ENCODE peak calls at places on chromosome 17, in seven cellular contexts. One of them, this sample, is unnamed.

GRCh38 chr17:4480929-4481898 is 17.5 kb upstream of the SPNS2 start:
- DNase-seq in amygdala: no peak
- DNase-seq in substantia nigra: no peak
- DNase-seq in Daoy: no peak
- DNase-seq in NCI-H2081: no peak
- DNase-seq in cardiac fibroblast: no peak
- DNase-seq in CD8-positive, alpha-beta memory T cell: peak; percentile 24
- DNase-seq in this sample: no peak

GRCh38 chr17:41413982-41414381 is 10.4 kb downstream of the KRT37 start:
- DNase-seq in amygdala: no peak
- DNase-seq in substantia nigra: no peak
- DNase-seq in NCI-H2081: no peak
- DNase-seq in CD8-positive, alpha-beta memory T cell: no peak
- DNase-seq in Daoy: no peak
- DNase-seq in cardiac fibroblast: no peak
- DNase-seq in this sample: no peak

GRCh38 chr17:11564483-11565380 is 33.5 kb upstream of the DNAH9 start:
- DNase-seq in cardiac fibroblast: no peak
- DNase-seq in CD8-positive, alpha-beta memory T cell: no peak
- DNase-seq in substantia nigra: peak; percentile 5
- DNase-seq in NCI-H2081: no peak
- DNase-seq in amygdala: no peak
- DNase-seq in Daoy: no peak
- DNase-seq in this sample: no peak

GRCh38 chr17:77380411-77381184 is 239.8 kb downstream of the SEC14L1 start:
- DNase-seq in amygdala: no peak
- DNase-seq in NCI-H2081: no peak
- DNase-seq in Daoy: no peak
- DNase-seq in substantia nigra: no peak
- DNase-seq in cardiac fibroblast: no peak
- DNase-seq in CD8-positive, alpha-beta memory T cell: no peak
- DNase-seq in this sample: no peak

GRCh38 chr17:55660171-55660886 is 62.3 kb downstream of the TMEM100 start:
- DNase-seq in CD8-positive, alpha-beta memory T cell: no peak
- DNase-seq in amygdala: no peak
- DNase-seq in substantia nigra: no peak
- DNase-seq in NCI-H2081: no peak
- DNase-seq in Daoy: no peak
- DNase-seq in cardiac fibroblast: no peak
- DNase-seq in this sample: no peak

GRCh38 chr17:40616592-40616991 is 31.0 kb downstream of the SMARCE1 start:
- DNase-seq in NCI-H2081: no peak
- DNase-seq in cardiac fibroblast: no peak
- DNase-seq in substantia nigra: no peak
- DNase-seq in Daoy: no peak
- DNase-seq in amygdala: no peak
- DNase-seq in CD8-positive, alpha-beta memory T cell: no peak
- DNase-seq in this sample: no peak

GRCh38 chr17:17545031-17545820 is 46.3 kb downstream of the PEMT start:
- DNase-seq in cardiac fibroblast: peak; percentile 71
- DNase-seq in Daoy: no peak
- DNase-seq in amygdala: no peak
- DNase-seq in substantia nigra: no peak
- DNase-seq in NCI-H2081: no peak
- DNase-seq in CD8-positive, alpha-beta memory T cell: no peak
- DNase-seq in this sample: no peak

GRCh38 chr17:21094298-21094704 is 32.5 kb upstream of the DHRS7B start:
- DNase-seq in CD8-positive, alpha-beta memory T cell: no peak
- DNase-seq in substantia nigra: no peak
- DNase-seq in Daoy: no peak
- DNase-seq in amygdala: no peak
- DNase-seq in cardiac fibroblast: no peak
- DNase-seq in NCI-H2081: no peak
- DNase-seq in this sample: no peak

This sample was measured in effector memory CD4-positive, alpha-beta T cell.